ENCODE peak calls at places on chromosome 18, in nine cellular contexts. I is CD4-positive, alpha-beta T cell; T is astrocyte; Q is IMR-90; S is brain microvascular endothelial cell; L is cardiac muscle cell; H is mesendoderm; D is A673; E is AG04450. K is an unnamed sample.

GRCh38 chr18:36786686-36787085 is 42.1 kb downstream of the TPGS2 start:
- DNase-seq in I (no peak), T (peak), Q (peak), S (peak), L (no peak), H (peak), D (peak), E (no peak), K (no peak)

GRCh38 chr18:79684283-79684631 is 4.7 kb downstream of the CTDP1 start:
- DNase-seq in I (no peak), T (no peak), Q (no peak), S (no peak), L (no peak), H (no peak), D (no peak), E (no peak), K (no peak)

GRCh38 chr18:55688066-55688465 is 100.1 kb upstream of the TCF4 start:
- DNase-seq in I (no peak), T (no peak), Q (no peak), S (no peak), L (no peak), H (no peak), D (no peak), E (no peak), K (no peak)

GRCh38 chr18:44682181-44682870 is 1.6 kb downstream of the SETBP1 start:
- DNase-seq in I (no peak), T (no peak), Q (no peak), S (no peak), L (peak), H (peak), D (no peak), E (no peak), K (no peak)

GRCh38 chr18:13791181-13791580 is 32.8 kb upstream of the MC5R start:
- DNase-seq in I (no peak), T (no peak), Q (peak), S (no peak), L (no peak), H (peak), D (no peak), E (no peak), K (peak)

GRCh38 chr18:77733292-77733903 is 483.8 kb downstream of the GALR1 start:
- DNase-seq in I (no peak), T (no peak), Q (no peak), S (no peak), L (no peak), H (peak), D (no peak), E (no peak), K (no peak)

GRCh38 chr18:46261799-46262198 is 157.6 kb downstream of the HAUS1 start:
- DNase-seq in I (no peak), T (peak), Q (peak), S (no peak), L (no peak), H (peak), D (no peak), E (no peak), K (no peak)

GRCh38 chr18:59983506-59983905 is 83.7 kb downstream of the PMAIP1 start:
- DNase-seq in I (no peak), T (no peak), Q (no peak), S (no peak), L (no peak), H (no peak), D (no peak), E (no peak), K (no peak)

GRCh38 chr18:13452448-13452811 is 233.9 kb downstream of the LDLRAD4 start:
- DNase-seq in I (no peak), T (peak), Q (peak), S (peak), L (no peak), H (peak), D (peak), E (no peak), K (no peak)

GRCh38 chr18:23800902-23801301 is 111.6 kb downstream of the LAMA3 start:
- DNase-seq in I (no peak), T (no peak), Q (no peak), S (no peak), L (no peak), H (no peak), D (no peak), E (no peak), K (no peak)

GRCh38 chr18:48575658-48576453 is 37.0 kb downstream of the CTIF start:
- DNase-seq in I (no peak), T (peak), Q (no peak), S (peak), L (no peak), H (no peak), D (no peak), E (no peak), K (no peak)

GRCh38 chr18:61998335-61998734 is 105.5 kb upstream of the RNF152 start:
- DNase-seq in I (no peak), T (no peak), Q (no peak), S (no peak), L (no peak), H (no peak), D (no peak), E (no peak), K (no peak)

GRCh38 chr18:76202322-76202721 is 292.7 kb downstream of the ZNF516 start:
- DNase-seq in I (no peak), T (no peak), Q (no peak), S (no peak), L (no peak), H (no peak), D (no peak), E (no peak), K (no peak)

GRCh38 chr18:48706630-48707206 is 167.9 kb downstream of the CTIF start:
- DNase-seq in I (no peak), T (no peak), Q (no peak), S (no peak), L (no peak), H (no peak), D (no peak), E (no peak), K (no peak)

GRCh38 chr18:70469916-70470315 is 181.1 kb downstream of the SOCS6 start:
- DNase-seq in I (no peak), T (peak), Q (no peak), S (no peak), L (peak), H (peak), D (peak), E (no peak), K (no peak)

GRCh38 chr18:877238-877637 is 27.4 kb upstream of the ADCYAP1 start:
- DNase-seq in I (no peak), T (no peak), Q (no peak), S (no peak), L (no peak), H (no peak), D (no peak), E (no peak), K (no peak)

GRCh38 chr18:67977067-67977616 is 460.6 kb upstream of the DSEL start:
- DNase-seq in I (no peak), T (no peak), Q (no peak), S (no peak), L (no peak), H (no peak), D (no peak), E (no peak), K (no peak)

DNA sequence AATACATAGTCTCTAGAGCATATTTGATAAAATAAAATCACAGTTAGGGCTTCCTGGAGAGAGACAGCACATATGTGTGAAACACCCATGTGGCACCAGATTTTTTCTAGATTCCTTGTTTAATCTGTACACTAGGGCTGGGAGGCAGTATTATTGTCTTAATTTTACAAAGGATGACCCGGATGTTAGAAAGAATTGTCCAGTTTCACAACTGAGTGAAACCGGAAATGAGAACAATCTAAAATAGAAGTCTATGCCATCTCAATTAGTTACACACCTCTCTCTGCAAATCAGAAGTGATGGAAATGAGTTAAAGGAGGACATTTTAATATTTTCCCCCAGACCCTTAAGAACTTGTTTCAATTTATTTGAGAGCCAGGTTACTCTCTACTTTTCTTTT is 463.7 kb upstream of the DSEL start:
- DNase-seq in I (no peak), T (no peak), Q (no peak), S (no peak), L (no peak), H (no peak), D (peak), E (no peak), K (no peak)
- H3K27ac ChIP-seq in I (no peak), T (no peak), Q (no peak), S (no peak), L (no peak), H (no peak), D (peak), E (no peak), K (no peak)

DNA sequence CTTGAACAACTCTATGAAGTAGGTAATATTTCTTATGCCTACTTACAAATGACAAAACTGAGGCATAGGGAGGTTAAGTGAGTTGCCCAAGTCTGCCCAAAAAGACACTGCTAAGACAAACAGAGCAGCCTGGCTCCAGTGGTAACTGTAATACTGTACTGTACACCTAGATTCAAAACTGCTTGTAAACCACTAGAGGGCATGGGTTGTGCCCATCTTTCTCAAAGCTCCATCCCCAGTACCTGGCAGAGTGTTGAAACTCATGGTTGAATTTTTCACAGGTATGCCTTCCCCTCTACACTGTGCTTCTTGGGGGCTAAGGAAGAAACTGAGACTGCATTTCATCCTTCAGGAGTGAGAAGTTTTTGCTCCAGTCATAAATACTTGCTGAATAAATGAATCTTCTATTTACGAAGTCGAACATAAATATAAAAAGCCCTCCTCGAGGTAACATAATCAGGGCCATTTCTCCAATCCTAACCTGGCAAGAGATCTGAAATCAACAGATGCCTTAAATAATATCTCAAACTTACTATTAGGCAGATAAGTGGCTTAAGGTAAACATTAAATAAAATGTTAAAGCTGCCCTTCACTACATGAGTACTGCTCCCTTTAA is 2.0 kb downstream of the PPP4R1 start:
- DNase-seq in I (peak), T (peak), Q (peak), S (no peak), L (peak), H (peak), D (peak), E (no peak), K (no peak)
- H3K27ac ChIP-seq in I (no peak), T (no peak), Q (no peak), S (no peak), L (no peak), H (no peak), D (no peak), E (no peak), K (peak)

GRCh38 chr18:38972571-38972970 is 1407.0 kb upstream of the CELF4 start:
- DNase-seq in I (no peak), T (no peak), Q (no peak), S (peak), L (no peak), H (peak), D (no peak), E (no peak), K (no peak)
- H3K27ac ChIP-seq in I (no peak), T (no peak), Q (no peak), S (no peak), L (no peak), H (no peak), D (no peak), E (no peak), K (no peak)

GRCh38 chr18:5628512-5629255 is 84.9 kb upstream of the EPB41L3 start:
- DNase-seq in I (no peak), T (peak), Q (peak), S (no peak), L (peak), H (peak), D (peak), E (no peak), K (no peak)
- H3K27ac ChIP-seq in I (no peak), T (no peak), Q (no peak), S (no peak), L (peak), H (no peak), D (no peak), E (no peak), K (no peak)

DNA sequence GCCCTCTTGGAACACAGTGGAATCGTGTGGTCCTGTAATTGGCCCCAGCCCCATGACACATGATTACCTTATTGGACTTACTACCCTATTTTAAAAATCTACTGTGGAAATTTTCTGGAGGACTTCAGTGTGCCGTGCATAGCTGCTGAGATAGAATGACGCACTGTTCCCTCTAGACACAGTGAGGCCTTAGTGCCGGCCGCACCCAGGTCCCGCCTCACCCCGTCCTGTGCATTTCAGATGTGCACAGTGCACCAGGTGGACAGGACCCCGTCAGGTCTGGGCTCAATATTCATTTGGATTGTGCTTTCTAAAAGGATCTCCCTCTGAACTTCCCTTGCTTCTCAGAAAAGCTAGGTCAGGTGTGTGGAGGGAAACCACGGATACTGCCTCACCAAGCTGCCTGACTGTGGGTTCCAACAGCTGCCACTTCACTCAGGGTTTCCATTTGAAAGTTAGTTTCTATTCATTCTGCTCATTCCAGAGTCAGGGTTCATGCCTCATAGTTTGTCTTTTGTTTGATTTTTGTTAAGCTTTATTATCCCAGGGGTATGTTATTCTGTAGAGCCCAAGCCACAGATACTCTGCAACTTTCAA is 155.8 kb downstream of the PTGR3 start:
- DNase-seq in I (no peak), T (no peak), Q (no peak), S (no peak), L (no peak), H (no peak), D (no peak), E (no peak), K (no peak)
- H3K27ac ChIP-seq in I (no peak), T (no peak), Q (no peak), S (no peak), L (peak), H (no peak), D (no peak), E (no peak), K (no peak)

DNA sequence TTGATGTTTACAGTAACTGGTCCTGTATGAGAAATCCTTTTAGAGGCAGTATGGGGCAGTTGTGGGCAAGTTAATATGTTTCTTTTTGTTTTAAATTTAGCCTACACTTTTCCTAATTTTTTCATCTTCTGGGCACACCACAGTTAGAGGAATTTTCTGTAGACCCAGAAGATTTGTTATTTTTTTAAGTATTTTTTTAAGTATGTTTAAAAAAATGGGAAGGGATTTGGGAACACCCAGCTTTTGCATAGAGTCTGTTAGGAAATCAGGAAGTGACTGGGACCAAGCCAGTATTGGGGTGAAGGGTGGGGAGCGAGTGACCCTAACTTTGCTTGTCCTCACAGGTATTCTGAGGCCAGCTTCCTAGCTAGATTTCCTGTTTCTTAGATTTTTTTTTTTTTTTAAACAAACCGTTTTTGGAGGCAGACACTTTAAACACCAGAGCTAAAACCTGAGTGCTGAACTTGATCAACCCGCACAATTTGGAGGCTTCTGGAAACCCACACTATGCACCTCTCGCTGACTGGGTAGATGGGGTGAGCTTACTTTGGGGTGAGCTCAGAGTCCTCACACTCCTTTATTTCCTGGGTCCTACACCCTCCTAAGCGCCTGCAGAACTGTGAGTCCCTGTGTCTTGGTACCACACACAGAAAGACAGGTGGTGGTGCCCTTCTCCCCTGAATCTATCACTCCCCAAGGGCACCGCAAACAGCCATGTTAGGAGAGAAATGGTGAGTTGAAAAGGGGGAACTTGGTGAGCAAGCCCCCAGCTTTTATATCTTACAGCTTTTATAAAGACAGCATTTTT is 5.2 kb downstream of the GATA6 start:
- DNase-seq in I (no peak), T (no peak), Q (no peak), S (no peak), L (peak), H (no peak), D (no peak), E (no peak), K (no peak)
- H3K27ac ChIP-seq in I (no peak), T (no peak), Q (no peak), S (peak), L (peak), H (no peak), D (no peak), E (no peak), K (no peak)

GRCh38 chr18:57131782-57132181 is 15.1 kb upstream of the BOD1L2 start:
- DNase-seq in I (no peak), T (no peak), Q (no peak), S (no peak), L (no peak), H (no peak), D (no peak), E (no peak), K (no peak)

GRCh38 chr18:57135705-57136104 is 11.2 kb upstream of the BOD1L2 start:
- DNase-seq in I (no peak), T (no peak), Q (no peak), S (no peak), L (no peak), H (peak), D (no peak), E (no peak), K (no peak)

GRCh38 chr18:57137847-57138246 is 9.0 kb upstream of the BOD1L2 start:
- DNase-seq in I (no peak), T (no peak), Q (no peak), S (no peak), L (no peak), H (no peak), D (no peak), E (no peak), K (no peak)

GRCh38 chr18:57134564-57135211 is 12.2 kb upstream of the BOD1L2 start:
- DNase-seq in I (no peak), T (no peak), Q (peak), S (no peak), L (no peak), H (peak), D (no peak), E (no peak), K (no peak)
- H3K27ac ChIP-seq in I (no peak), T (no peak), Q (no peak), S (no peak), L (no peak), H (peak), D (no peak), E (no peak), K (no peak)

GRCh38 chr18:2847341-2848144 is 737 bp downstream of the EMILIN2 start:
- DNase-seq in I (no peak), T (no peak), Q (no peak), S (peak), L (peak), H (peak), D (peak), E (no peak), K (no peak)
- H3K27ac ChIP-seq in I (no peak), T (no peak), Q (no peak), S (no peak), L (peak), H (peak), D (no peak), E (no peak), K (no peak)

GRCh38 chr18:64983497-64984238 is 767.1 kb upstream of the CDH7 start:
- DNase-seq in I (no peak), T (no peak), Q (no peak), S (no peak), L (no peak), H (no peak), D (no peak), E (no peak), K (no peak)
- H3K27ac ChIP-seq in I (no peak), T (no peak), Q (no peak), S (no peak), L (no peak), H (no peak), D (no peak), E (no peak), K (no peak)